ENCODE peak calls at places on chromosomes 13 and 19, in four cellular contexts. Z is HCT116, H is A549, X is SK-N-SH. D is an unnamed sample.

GRCh38 chr13:99205621-99206220 is 5.1 kb downstream of the UBAC2 start:
- DNase-seq in Z (no peak), H (no peak), X (no peak), D (no peak)

GRCh38 chr13:67048084-67048792 is 181.9 kb downstream of the PCDH9 start:
- DNase-seq in Z (no peak), H (no peak), X (no peak), D (no peak)

GRCh38 chr19:53881482-53882390 is at the start of gene PRKCG:
- DNase-seq in Z (no peak), H (peak), X (peak), D (no peak)

GRCh38 chr13:20165417-20166257 is 4.8 kb upstream of the GJA3 start:
- DNase-seq in Z (no peak), H (no peak), X (no peak), D (no peak)

GRCh38 chr19:51324082-51324481 is 12.6 kb downstream of the IGLON5 start:
- DNase-seq in Z (no peak), H (no peak), X (no peak), D (no peak)

GRCh38 chr19:17069249-17069648 is 6.0 kb downstream of the HAUS8 start:
- DNase-seq in Z (no peak), H (no peak), X (no peak), D (no peak)

GRCh38 chr13:101640797-101641400 is 188.4 kb downstream of the ITGBL1 start:
- DNase-seq in Z (no peak), H (no peak), X (no peak), D (no peak)

GRCh38 chr19:12159773-12160414 is 3.0 kb upstream of the ZNF136 start:
- DNase-seq in Z (no peak), H (no peak), X (peak), D (no peak)

GRCh38 chr19:2385053-2385721 is 25.1 kb downstream of the TMPRSS9 start:
- DNase-seq in Z (peak), H (peak), X (peak), D (peak)

GRCh38 chr13:40981949-40982348 is 37.2 kb downstream of the ELF1 start:
- DNase-seq in Z (no peak), H (no peak), X (no peak), D (no peak)

GRCh38 chr19:2550431-2551171 is 74.7 kb downstream of the GADD45B start:
- DNase-seq in Z (no peak), H (no peak), X (peak), D (no peak)

GRCh38 chr19:34261335-34262109 is 7.2 kb downstream of the GARRE1 start:
- DNase-seq in Z (no peak), H (no peak), X (no peak), D (no peak)

GRCh38 chr19:49499030-49499670 is 2.9 kb downstream of the RPS11 start:
- DNase-seq in Z (no peak), H (no peak), X (no peak), D (no peak)

GRCh38 chr19:31125071-31125470 is 224.2 kb downstream of the TSHZ3 start:
- DNase-seq in Z (no peak), H (no peak), X (no peak), D (no peak)

GRCh38 chr19:44726465-44726864 is 22.0 kb upstream of the BCL3 start:
- DNase-seq in Z (no peak), H (no peak), X (no peak), D (peak)

GRCh38 chr13:82569581-82569980 is 1312.7 kb downstream of the SLITRK1 start:
- DNase-seq in Z (no peak), H (no peak), X (no peak), D (no peak)

GRCh38 chr19:32464279-32464678 is 58.7 kb downstream of the DPY19L3 start:
- DNase-seq in Z (peak), H (no peak), X (peak), D (no peak)

GRCh38 chr19:36409841-36410240 is 8.6 kb downstream of the ZFP82 start:
- DNase-seq in Z (no peak), H (no peak), X (no peak), D (no peak)

GRCh38 chr13:80558074-80558473 is 217.1 kb upstream of the SPRY2 start:
- DNase-seq in Z (no peak), H (no peak), X (no peak), D (no peak)
- TF ChIP-seq REST in Z (no peak), H (no peak), X (no peak), D (no peak)

GRCh38 chr19:19096641-19097627 is 33.1 kb downstream of the SLC25A42 start:
- DNase-seq in Z (peak), H (no peak), X (no peak), D (no peak)
- TF ChIP-seq REST in Z (no peak), H (no peak), X (no peak), D (no peak)

GRCh38 chr19:56642711-56643459 is at the start of gene SMIM17:
- DNase-seq in Z (no peak), H (no peak), X (peak), D (no peak)
- TF ChIP-seq REST in Z (no peak), H (no peak), X (no peak), D (no peak)

GRCh38 chr13:87872813-87873212 is 201.6 kb downstream of the SLITRK5 start:
- DNase-seq in Z (no peak), H (no peak), X (no peak), D (no peak)

GRCh38 chr13:87867426-87867825 is 196.3 kb downstream of the SLITRK5 start:
- DNase-seq in Z (no peak), H (no peak), X (no peak), D (no peak)
- TF ChIP-seq REST in Z (no peak), H (no peak), X (no peak), D (no peak)

GRCh38 chr19:29752450-29753025 is 37.5 kb upstream of the C19orf12 start:
- DNase-seq in Z (no peak), H (no peak), X (no peak), D (no peak)
- TF ChIP-seq REST in Z (no peak), H (no peak), X (no peak), D (no peak)

GRCh38 chr19:6000228-6000847 is 22.4 kb upstream of the RANBP3 start:
- DNase-seq in Z (no peak), H (no peak), X (no peak), D (no peak)
- TF ChIP-seq REST in Z (no peak), H (no peak), X (no peak), D (no peak)

DNA sequence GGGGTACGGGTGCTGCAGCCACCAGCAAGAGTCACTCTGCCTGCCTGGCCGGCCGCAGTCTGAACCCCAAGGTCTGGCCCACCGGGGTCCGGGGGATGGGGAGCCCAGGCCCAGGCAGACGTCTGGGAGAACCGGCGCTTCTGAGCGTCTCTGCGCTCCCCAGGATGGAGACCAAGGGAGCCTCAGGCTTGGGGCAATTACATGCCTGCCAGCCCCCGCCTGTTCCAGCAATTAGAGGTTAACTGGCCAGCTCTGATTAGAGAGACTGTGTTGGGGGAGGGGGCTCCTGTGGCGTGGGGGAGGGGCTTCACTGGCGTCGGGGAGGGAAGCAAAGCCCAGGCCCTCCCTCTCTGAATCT is 11.9 kb downstream of the MEIS3 start:
- DNase-seq in Z (no peak), H (no peak), X (peak), D (no peak)
- TF ChIP-seq REST in Z (no peak), H (no peak), X (no peak), D (no peak)

GRCh38 chr19:15536350-15536749 is 28.0 kb downstream of the CYP4F22 start:
- DNase-seq in Z (no peak), H (no peak), X (no peak), D (no peak)

GRCh38 chr19:15527705-15528104 is 19.4 kb downstream of the CYP4F22 start:
- DNase-seq in Z (no peak), H (no peak), X (no peak), D (no peak)

GRCh38 chr19:15529774-15530372 is 21.5 kb downstream of the CYP4F22 start:
- DNase-seq in Z (no peak), H (no peak), X (no peak), D (no peak)

GRCh38 chr19:15534957-15535864 is 26.9 kb downstream of the CYP4F22 start:
- DNase-seq in Z (no peak), H (no peak), X (no peak), D (no peak)

GRCh38 chr19:15532779-15533521 is 24.6 kb downstream of the CYP4F22 start:
- DNase-seq in Z (peak), H (no peak), X (no peak), D (peak)
- TF ChIP-seq REST in Z (no peak), H (no peak), X (no peak), D (no peak)